ENCODE peak calls at places on chromosomes 2 and 18, in five cellular contexts. Q is BE2C; F is CD8-positive, alpha-beta T cell; Z is HFF-Myc; D is effector memory CD4-positive, alpha-beta T cell. E is an unnamed sample.
A peak's percentile ranks its signal among the peaks of the same experiment; 100 is the strongest.

GRCh38 chr18:38751897-38752296 is 1186.3 kb upstream of the CELF4 start:
- DNase-seq in Q (no peak), F (no peak), Z (no peak), D (no peak), E (no peak)

GRCh38 chr2:74253937-74254336 is 55.5 kb downstream of the MTHFD2 start:
- DNase-seq in Q (no peak), F (no peak), Z (no peak), D (no peak), E (no peak)

GRCh38 chr2:211996857-211997256 is 541.7 kb downstream of the ERBB4 start:
- DNase-seq in Q (no peak), F (no peak), Z (no peak), D (no peak), E (no peak)

GRCh38 chr2:238513346-238513745 is 86.6 kb downstream of the ASB1 start:
- DNase-seq in Q (peak; percentile 44), F (no peak), Z (peak; percentile 46), D (no peak), E (no peak)

GRCh38 chr2:45343618-45344017 is 267.4 kb downstream of the SRBD1 start:
- DNase-seq in Q (no peak), F (no peak), Z (no peak), D (no peak), E (no peak)

GRCh38 chr2:187922841-187923240 is 368.6 kb upstream of the TFPI start:
- DNase-seq in Q (no peak), F (no peak), Z (peak; percentile 7), D (no peak), E (no peak)

GRCh38 chr2:231890896-231891513 is 35.2 kb downstream of the NPPC start:
- DNase-seq in Q (no peak), F (no peak), Z (no peak), D (no peak), E (no peak)

GRCh38 chr2:237101118-237101979 is 15.7 kb downstream of the COPS8 start:
- DNase-seq in Q (no peak), F (no peak), Z (no peak), D (no peak), E (no peak)

GRCh38 chr2:201806442-201806841 is at the start of gene CDK15:
- DNase-seq in Q (peak; percentile 43), F (no peak), Z (no peak), D (no peak), E (no peak)

GRCh38 chr2:85710687-85711577 is 16.8 kb downstream of the GNLY start:
- DNase-seq in Q (no peak), F (no peak), Z (no peak), D (no peak), E (no peak)

GRCh38 chr2:99680946-99681345 is 191.1 kb upstream of the REV1 start:
- DNase-seq in Q (no peak), F (no peak), Z (no peak), D (no peak), E (peak; percentile 55)

GRCh38 chr2:10225291-10226031 is 77.2 kb upstream of the HPCAL1 start:
- DNase-seq in Q (no peak), F (no peak), Z (no peak), D (no peak), E (no peak)

GRCh38 chr18:55384551-55385275 is 203.3 kb downstream of the TCF4 start:
- DNase-seq in Q (peak; percentile 50), F (no peak), Z (no peak), D (no peak), E (no peak)

GRCh38 chr2:36568533-36569246 is 29.3 kb downstream of the FEZ2 start:
- DNase-seq in Q (no peak), F (no peak), Z (peak; percentile 31), D (no peak), E (no peak)

GRCh38 chr18:35407871-35408481 is 30.8 kb upstream of the ZNF396 start:
- DNase-seq in Q (peak; percentile 41), F (no peak), Z (peak; percentile 48), D (peak; percentile 7), E (no peak)

GRCh38 chr2:166344286-166345113 is 31.2 kb downstream of the SCN9A start:
- DNase-seq in Q (peak; percentile 6), F (no peak), Z (no peak), D (no peak), E (peak; percentile 69)

DNA sequence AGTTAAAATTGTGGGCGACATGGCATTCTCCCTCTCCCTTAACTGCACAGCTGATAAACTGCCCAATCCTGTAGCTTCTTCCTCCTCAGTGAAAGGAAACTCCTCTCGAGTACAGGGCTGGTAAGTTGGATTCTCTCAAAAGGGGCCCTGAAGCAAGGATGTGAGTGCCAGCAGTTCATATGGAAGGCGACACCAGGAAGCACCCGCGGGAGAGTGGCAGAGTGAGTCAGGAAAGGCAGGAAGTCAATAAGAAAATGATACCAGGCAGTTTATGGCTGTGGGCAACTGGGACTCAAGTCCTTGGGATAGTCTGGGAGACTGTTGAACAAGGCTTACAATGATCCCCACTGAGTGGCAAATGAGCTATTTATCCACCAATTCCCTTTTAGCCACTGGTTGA is 34.8 kb downstream of the ABHD3 start:
- DNase-seq in Q (no peak), F (no peak), Z (no peak), D (no peak), E (no peak)
- H3K4me3 ChIP-seq in Q (no peak overlapping the region), F (no peak overlapping the region), Z (no peak overlapping the region), D (no peak overlapping the region), E (no peak overlapping the region)

GRCh38 chr2:196166876-196167275 is 4.5 kb downstream of the STK17B start:
- DNase-seq in Q (no peak), F (no peak), Z (no peak), D (no peak), E (peak; percentile 79)
- H3K4me3 ChIP-seq in Q (no peak overlapping the region), F (peak overlapping the region; percentile 82), Z (no peak overlapping the region), D (peak overlapping the region; percentile 98), E (no peak overlapping the region)

GRCh38 chr2:207148025-207148424 is 17.7 kb downstream of the KLF7 start:
- DNase-seq in Q (no peak), F (no peak), Z (no peak), D (no peak), E (no peak)

GRCh38 chr2:207153266-207153990 is 12.3 kb downstream of the KLF7 start:
- DNase-seq in Q (no peak), F (no peak), Z (no peak), D (no peak), E (no peak)

GRCh38 chr2:207154556-207155179 is 11.1 kb downstream of the KLF7 start:
- DNase-seq in Q (no peak), F (no peak), Z (no peak), D (no peak), E (no peak)

GRCh38 chr2:207150294-207150693 is 15.5 kb downstream of the KLF7 start:
- DNase-seq in Q (no peak), F (no peak), Z (no peak), D (no peak), E (no peak)

DNA sequence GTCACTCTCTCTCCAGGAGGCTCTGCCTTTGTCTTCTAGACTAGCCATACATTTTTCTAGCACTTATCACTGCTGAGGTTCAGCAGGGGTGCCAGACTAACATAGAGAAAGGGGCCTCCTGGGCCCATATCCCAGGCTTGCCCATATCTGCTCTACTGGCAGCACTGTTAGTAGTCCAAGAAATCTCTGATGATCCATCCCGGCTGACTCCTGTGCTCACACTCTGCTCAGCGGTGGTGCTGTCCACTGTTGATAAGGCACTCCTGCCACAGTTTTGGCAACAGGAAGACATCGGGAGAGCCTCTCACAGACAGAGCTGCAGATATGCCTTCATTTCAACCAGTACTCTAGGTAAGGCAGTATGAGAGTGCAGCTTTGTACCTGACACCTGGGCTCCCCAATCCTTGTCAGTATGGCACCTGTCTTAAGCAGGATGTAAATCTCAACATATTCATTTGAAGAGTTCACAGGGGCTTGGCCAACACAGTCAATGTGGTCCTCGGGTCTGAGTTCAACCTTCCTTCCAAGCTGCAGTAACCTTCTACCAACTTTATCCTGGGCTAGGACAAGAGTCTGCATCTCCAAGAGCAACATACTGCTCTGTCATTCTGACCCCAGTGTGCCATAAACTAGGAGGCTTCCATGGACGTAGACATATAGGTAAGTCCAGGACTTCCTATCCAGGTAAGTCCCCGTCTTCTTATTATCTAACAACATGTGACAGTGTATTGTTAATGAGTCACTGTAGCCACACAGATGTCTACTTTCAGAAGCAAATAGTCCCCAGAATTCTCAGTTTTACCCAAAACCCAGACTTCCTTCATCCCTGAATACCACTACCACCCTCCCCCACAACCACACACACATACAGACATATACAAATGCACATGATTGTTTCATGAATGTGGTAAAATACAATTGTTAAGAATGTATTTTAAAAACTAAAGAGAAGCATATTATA is 16.2 kb downstream of the KLF7 start:
- DNase-seq in Q (no peak), F (no peak), Z (no peak), D (no peak), E (no peak)
- H3K4me3 ChIP-seq in Q (no peak overlapping the region), F (no peak overlapping the region), Z (no peak overlapping the region), D (no peak overlapping the region), E (no peak overlapping the region)

GRCh38 chr2:204900910-204901309 is 355.6 kb downstream of the PARD3B start:
- DNase-seq in Q (no peak), F (no peak), Z (no peak), D (no peak), E (no peak)

GRCh38 chr2:204901591-204901990 is 356.3 kb downstream of the PARD3B start:
- DNase-seq in Q (no peak), F (no peak), Z (no peak), D (no peak), E (no peak)

GRCh38 chr2:204899983-204900382 is 354.7 kb downstream of the PARD3B start:
- DNase-seq in Q (no peak), F (no peak), Z (no peak), D (no peak), E (no peak)

GRCh38 chr2:204898928-204899640 is 353.8 kb downstream of the PARD3B start:
- DNase-seq in Q (no peak), F (no peak), Z (no peak), D (no peak), E (no peak)

DNA sequence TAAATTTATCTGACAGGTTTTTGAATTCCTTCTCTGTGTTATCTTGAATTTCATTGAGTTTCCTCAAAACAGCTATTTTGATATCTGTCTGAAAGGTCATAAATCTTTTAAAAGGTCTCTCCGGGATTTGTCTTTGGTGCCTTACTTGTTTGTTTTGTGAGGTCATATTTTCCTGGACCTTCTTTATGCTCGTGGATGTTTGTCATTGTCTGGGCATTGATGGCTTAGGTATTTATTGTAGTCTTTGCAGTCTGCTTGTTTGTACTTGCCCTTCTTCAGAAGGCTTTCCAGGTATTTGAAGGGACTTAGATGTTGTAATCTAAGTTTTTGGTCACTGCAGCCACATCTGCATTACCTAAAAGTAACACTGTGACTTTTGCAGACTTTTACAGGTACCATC is 355.2 kb downstream of the PARD3B start:
- DNase-seq in Q (no peak), F (no peak), Z (no peak), D (no peak), E (no peak)
- H3K4me3 ChIP-seq in Q (no peak overlapping the region), F (no peak overlapping the region), Z (no peak overlapping the region), D (no peak overlapping the region), E (no peak overlapping the region)

GRCh38 chr2:76197428-76197827 is 486.7 kb upstream of the GCFC2 start:
- DNase-seq in Q (no peak), F (no peak), Z (no peak), D (no peak), E (no peak)
- H3K4me3 ChIP-seq in Q (no peak overlapping the region), F (no peak overlapping the region), Z (no peak overlapping the region), D (no peak overlapping the region), E (no peak overlapping the region)

E was measured in AG04449.